ENCODE peak calls at places on chromosomes 13 and 19, in seven cellular contexts. One of them, this sample, is unnamed.

GRCh38 chr13:35566340-35566739 is 89.9 kb upstream of the MAB21L1 start:
- DNase-seq in endodermal cell: no peak
- DNase-seq in AG04450: no peak
- DNase-seq in HepG2: no peak
- DNase-seq in neural progenitor cell: no peak
- DNase-seq in A673: no peak
- DNase-seq in mucosa of descending colon: no peak
- DNase-seq in this sample: no peak

GRCh38 chr13:47719164-47719563 is 281.9 kb downstream of the SUCLA2 start:
- DNase-seq in endodermal cell: no peak
- DNase-seq in AG04450: no peak
- DNase-seq in HepG2: no peak
- DNase-seq in neural progenitor cell: no peak
- DNase-seq in A673: no peak
- DNase-seq in mucosa of descending colon: no peak
- DNase-seq in this sample: no peak

GRCh38 chr19:52635786-52636570 is 2.2 kb downstream of the ZNF83 start:
- DNase-seq in endodermal cell: no peak
- DNase-seq in AG04450: no peak
- DNase-seq in HepG2: no peak
- DNase-seq in neural progenitor cell: no peak
- DNase-seq in A673: no peak
- DNase-seq in mucosa of descending colon: no peak
- DNase-seq in this sample: no peak

GRCh38 chr13:43304945-43305344 is 281.6 kb downstream of the DNAJC15 start:
- DNase-seq in endodermal cell: peak; percentile 53
- DNase-seq in AG04450: no peak
- DNase-seq in HepG2: no peak
- DNase-seq in neural progenitor cell: no peak
- DNase-seq in A673: no peak
- DNase-seq in mucosa of descending colon: no peak
- DNase-seq in this sample: no peak

GRCh38 chr13:74251778-74252519 is 117.7 kb upstream of the KLF12 start:
- DNase-seq in endodermal cell: no peak
- DNase-seq in AG04450: no peak
- DNase-seq in HepG2: no peak
- DNase-seq in neural progenitor cell: no peak
- DNase-seq in A673: no peak
- DNase-seq in mucosa of descending colon: no peak
- DNase-seq in this sample: no peak

GRCh38 chr13:112635323-112635722 is 47.4 kb upstream of the TUBGCP3 start:
- DNase-seq in endodermal cell: peak; percentile 48
- DNase-seq in AG04450: no peak
- DNase-seq in HepG2: no peak
- DNase-seq in neural progenitor cell: no peak
- DNase-seq in A673: no peak
- DNase-seq in mucosa of descending colon: no peak
- DNase-seq in this sample: no peak

GRCh38 chr19:688992-689391 is 6.3 kb downstream of the PRSS57 start:
- DNase-seq in endodermal cell: no peak
- DNase-seq in AG04450: no peak
- DNase-seq in HepG2: no peak
- DNase-seq in neural progenitor cell: no peak
- DNase-seq in A673: no peak
- DNase-seq in mucosa of descending colon: no peak
- DNase-seq in this sample: no peak

GRCh38 chr19:49555600-49556411 is 24.6 kb downstream of the NOSIP start:
- DNase-seq in endodermal cell: peak; percentile 98
- DNase-seq in AG04450: no peak
- DNase-seq in HepG2: no peak
- DNase-seq in neural progenitor cell: peak; percentile 97
- DNase-seq in A673: peak; percentile 96
- DNase-seq in mucosa of descending colon: peak; percentile 91
- DNase-seq in this sample: peak; percentile 69

GRCh38 chr13:73608731-73609485 is 525.3 kb downstream of the KLF12 start:
- DNase-seq in endodermal cell: no peak
- DNase-seq in AG04450: no peak
- DNase-seq in HepG2: no peak
- DNase-seq in neural progenitor cell: no peak
- DNase-seq in A673: no peak
- DNase-seq in mucosa of descending colon: no peak
- DNase-seq in this sample: no peak

GRCh38 chr19:51246153-51246552 is 4.7 kb upstream of the SIGLECL1 start:
- DNase-seq in endodermal cell: no peak
- DNase-seq in AG04450: no peak
- DNase-seq in HepG2: peak; percentile 3
- DNase-seq in neural progenitor cell: no peak
- DNase-seq in A673: no peak
- DNase-seq in mucosa of descending colon: peak; percentile 16
- DNase-seq in this sample: no peak

GRCh38 chr19:1953037-1953436 is 12.1 kb downstream of the CSNK1G2 start:
- DNase-seq in endodermal cell: no peak
- DNase-seq in AG04450: no peak
- DNase-seq in HepG2: no peak
- DNase-seq in neural progenitor cell: no peak
- DNase-seq in A673: no peak
- DNase-seq in mucosa of descending colon: no peak
- DNase-seq in this sample: no peak

GRCh38 chr13:113448885-113449692 is 4.2 kb downstream of the ADPRHL1 start:
- DNase-seq in endodermal cell: peak; percentile 43
- DNase-seq in AG04450: no peak
- DNase-seq in HepG2: peak; percentile 91
- DNase-seq in neural progenitor cell: no peak
- DNase-seq in A673: peak; percentile 97
- DNase-seq in mucosa of descending colon: peak; percentile 82
- DNase-seq in this sample: peak; percentile 83

GRCh38 chr13:27264181-27264580 is 6.4 kb upstream of the RASL11A start:
- DNase-seq in endodermal cell: no peak
- DNase-seq in AG04450: peak; percentile 63
- DNase-seq in HepG2: no peak
- DNase-seq in neural progenitor cell: no peak
- DNase-seq in A673: no peak
- DNase-seq in mucosa of descending colon: no peak
- DNase-seq in this sample: no peak

GRCh38 chr13:85419611-85420010 is 379.6 kb downstream of the SLITRK6 start:
- DNase-seq in endodermal cell: no peak
- DNase-seq in AG04450: no peak
- DNase-seq in HepG2: no peak
- DNase-seq in neural progenitor cell: no peak
- DNase-seq in A673: no peak
- DNase-seq in mucosa of descending colon: no peak
- DNase-seq in this sample: peak; percentile 7

GRCh38 chr19:15116856-15117255 is 9.7 kb downstream of the SYDE1 start:
- DNase-seq in endodermal cell: no peak
- DNase-seq in AG04450: no peak
- DNase-seq in HepG2: no peak
- DNase-seq in neural progenitor cell: no peak
- DNase-seq in A673: no peak
- DNase-seq in mucosa of descending colon: no peak
- DNase-seq in this sample: no peak

GRCh38 chr19:39765091-39766076 is 13.3 kb upstream of the LEUTX start:
- DNase-seq in endodermal cell: peak; percentile 85
- DNase-seq in AG04450: no peak
- DNase-seq in HepG2: peak; percentile 48
- DNase-seq in neural progenitor cell: peak; percentile 83
- DNase-seq in A673: peak; percentile 68
- DNase-seq in mucosa of descending colon: peak; percentile 74
- DNase-seq in this sample: peak; percentile 24

GRCh38 chr13:107937841-107938240 is 277.5 kb downstream of the LIG4 start:
- DNase-seq in endodermal cell: no peak
- DNase-seq in AG04450: no peak
- DNase-seq in HepG2: no peak
- DNase-seq in neural progenitor cell: no peak
- DNase-seq in A673: no peak
- DNase-seq in mucosa of descending colon: no peak
- DNase-seq in this sample: no peak

GRCh38 chr13:64239372-64239771 is 2823.7 kb upstream of the PCDH20 start:
- DNase-seq in endodermal cell: no peak
- DNase-seq in AG04450: no peak
- DNase-seq in HepG2: no peak
- DNase-seq in neural progenitor cell: no peak
- DNase-seq in A673: peak; percentile 50
- DNase-seq in mucosa of descending colon: no peak
- DNase-seq in this sample: peak; percentile 3

GRCh38 chr19:11322269-11323024 is 17.0 kb downstream of the RAB3D start:
- DNase-seq in endodermal cell: no peak
- DNase-seq in AG04450: no peak
- DNase-seq in HepG2: no peak
- DNase-seq in neural progenitor cell: no peak
- DNase-seq in A673: no peak
- DNase-seq in mucosa of descending colon: no peak
- DNase-seq in this sample: no peak

GRCh38 chr13:37070145-37070695 is 10.7 kb upstream of the SUPT20H start:
- DNase-seq in endodermal cell: no peak
- DNase-seq in AG04450: no peak
- DNase-seq in HepG2: no peak
- DNase-seq in neural progenitor cell: no peak
- DNase-seq in A673: no peak
- DNase-seq in mucosa of descending colon: no peak
- DNase-seq in this sample: no peak

GRCh38 chr13:37070956-37071355 is 11.5 kb upstream of the SUPT20H start:
- DNase-seq in endodermal cell: no peak
- DNase-seq in AG04450: no peak
- DNase-seq in HepG2: no peak
- DNase-seq in neural progenitor cell: no peak
- DNase-seq in A673: no peak
- DNase-seq in mucosa of descending colon: no peak
- DNase-seq in this sample: no peak

GRCh38 chr13:37074703-37075102 is 15.2 kb upstream of the SUPT20H start:
- DNase-seq in endodermal cell: no peak
- DNase-seq in AG04450: no peak
- DNase-seq in HepG2: no peak
- DNase-seq in neural progenitor cell: peak; percentile 24
- DNase-seq in A673: peak; percentile 71
- DNase-seq in mucosa of descending colon: no peak
- DNase-seq in this sample: peak; percentile 14

GRCh38 chr13:37069597-37070103 is 10.2 kb upstream of the SUPT20H start:
- DNase-seq in endodermal cell: no peak
- DNase-seq in AG04450: no peak
- DNase-seq in HepG2: no peak
- DNase-seq in neural progenitor cell: no peak
- DNase-seq in A673: no peak
- DNase-seq in mucosa of descending colon: no peak
- DNase-seq in this sample: no peak

GRCh38 chr13:37072024-37072423 is 12.5 kb upstream of the SUPT20H start:
- DNase-seq in endodermal cell: no peak
- DNase-seq in AG04450: no peak
- DNase-seq in HepG2: no peak
- DNase-seq in neural progenitor cell: no peak
- DNase-seq in A673: no peak
- DNase-seq in mucosa of descending colon: no peak
- DNase-seq in this sample: no peak
- TF ChIP-seq CTCF in endodermal cell: no peak
- TF ChIP-seq CTCF in AG04450: no peak
- TF ChIP-seq CTCF in HepG2: no peak
- TF ChIP-seq CTCF in neural progenitor cell: no peak
- TF ChIP-seq CTCF in A673: no peak
- TF ChIP-seq CTCF in mucosa of descending colon: no peak
- TF ChIP-seq CTCF in this sample: no peak

GRCh38 chr13:23161176-23161825 is 19.5 kb upstream of the SGCG start:
- DNase-seq in endodermal cell: no peak
- DNase-seq in AG04450: no peak
- DNase-seq in HepG2: no peak
- DNase-seq in neural progenitor cell: no peak
- DNase-seq in A673: peak; percentile 8
- DNase-seq in mucosa of descending colon: no peak
- DNase-seq in this sample: no peak

GRCh38 chr13:23159587-23160240 is 21.1 kb upstream of the SGCG start:
- DNase-seq in endodermal cell: peak; percentile 76
- DNase-seq in AG04450: no peak
- DNase-seq in HepG2: no peak
- DNase-seq in neural progenitor cell: peak; percentile 57
- DNase-seq in A673: peak; percentile 12
- DNase-seq in mucosa of descending colon: no peak
- DNase-seq in this sample: no peak

GRCh38 chr13:23160241-23161175 is 20.3 kb upstream of the SGCG start:
- DNase-seq in endodermal cell: peak; percentile 72
- DNase-seq in AG04450: no peak
- DNase-seq in HepG2: no peak
- DNase-seq in neural progenitor cell: peak; percentile 53
- DNase-seq in A673: peak; percentile 30
- DNase-seq in mucosa of descending colon: no peak
- DNase-seq in this sample: no peak

GRCh38 chr13:23159205-23159586 is 21.6 kb upstream of the SGCG start:
- DNase-seq in endodermal cell: peak; percentile 91
- DNase-seq in AG04450: no peak
- DNase-seq in HepG2: peak; percentile 15
- DNase-seq in neural progenitor cell: peak; percentile 82
- DNase-seq in A673: peak; percentile 68
- DNase-seq in mucosa of descending colon: peak; percentile 26
- DNase-seq in this sample: no peak
- TF ChIP-seq CTCF in endodermal cell: peak; percentile 91
- TF ChIP-seq CTCF in AG04450: peak; percentile 74
- TF ChIP-seq CTCF in HepG2: peak; percentile 48
- TF ChIP-seq CTCF in neural progenitor cell: peak; percentile 91
- TF ChIP-seq CTCF in A673: peak; percentile 87
- TF ChIP-seq CTCF in mucosa of descending colon: no peak
- TF ChIP-seq CTCF in this sample: peak; percentile 21

DNA sequence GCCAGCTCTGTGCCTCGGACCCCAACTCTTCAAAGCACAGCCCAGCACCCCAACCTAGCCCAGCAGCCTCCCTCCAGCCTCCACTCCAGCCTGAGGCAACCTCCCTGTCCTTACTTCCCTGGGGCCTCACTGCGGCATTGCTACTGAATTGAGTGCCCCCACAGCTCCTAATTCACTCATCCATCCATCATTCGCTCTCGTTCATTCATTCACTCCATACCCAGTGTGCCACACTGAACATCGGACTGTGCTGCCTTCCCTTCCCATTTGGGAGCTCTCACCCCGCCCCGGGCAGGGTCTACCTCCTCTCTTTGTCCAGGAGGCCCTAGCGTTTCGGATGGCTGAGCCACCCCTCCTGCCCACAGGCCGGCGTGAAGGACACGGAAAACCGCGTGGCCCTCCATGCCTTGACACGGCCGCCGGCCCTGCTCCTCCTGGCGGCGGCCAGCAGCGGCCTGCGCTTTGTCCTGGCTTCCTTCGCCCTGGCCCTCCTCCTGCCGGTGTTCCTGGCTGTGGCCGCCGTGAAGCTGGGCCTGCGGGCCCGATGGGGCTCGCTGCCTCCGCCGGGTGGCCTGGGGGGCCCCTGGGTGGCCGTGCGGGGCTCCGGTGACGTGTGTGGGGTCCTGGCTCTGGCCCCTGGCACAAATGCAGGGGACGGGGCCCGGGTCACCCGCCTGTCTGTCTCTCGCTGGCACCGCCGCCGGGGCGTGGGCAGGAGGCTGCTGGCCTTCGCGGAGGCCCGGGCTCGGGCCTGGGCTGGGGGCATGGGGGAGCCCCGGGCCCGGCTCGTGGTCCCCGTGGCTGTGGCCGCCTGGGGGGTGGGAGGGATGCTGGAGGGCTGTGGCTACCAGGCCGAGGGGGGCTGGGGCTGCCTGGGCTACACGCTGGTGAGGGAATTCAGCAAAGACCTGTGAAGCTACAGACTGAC is 1.3 kb downstream of the NAT14 start:
- DNase-seq in endodermal cell: peak; percentile 74
- DNase-seq in AG04450: no peak
- DNase-seq in HepG2: no peak
- DNase-seq in neural progenitor cell: no peak
- DNase-seq in A673: no peak
- DNase-seq in mucosa of descending colon: no peak
- DNase-seq in this sample: no peak
- TF ChIP-seq CTCF in endodermal cell: peak; percentile 22
- TF ChIP-seq CTCF in AG04450: peak; percentile 19
- TF ChIP-seq CTCF in HepG2: no peak
- TF ChIP-seq CTCF in neural progenitor cell: no peak
- TF ChIP-seq CTCF in A673: no peak
- TF ChIP-seq CTCF in mucosa of descending colon: no peak
- TF ChIP-seq CTCF in this sample: no peak

GRCh38 chr19:9818734-9819589 is at the start of gene FBXL12:
- DNase-seq in endodermal cell: peak; percentile 100
- DNase-seq in AG04450: peak; percentile 99
- DNase-seq in HepG2: peak; percentile 97
- DNase-seq in neural progenitor cell: peak; percentile 100
- DNase-seq in A673: peak; percentile 99
- DNase-seq in mucosa of descending colon: peak; percentile 100
- DNase-seq in this sample: peak; percentile 96
- TF ChIP-seq CTCF in endodermal cell: no peak
- TF ChIP-seq CTCF in AG04450: no peak
- TF ChIP-seq CTCF in HepG2: no peak
- TF ChIP-seq CTCF in neural progenitor cell: no peak
- TF ChIP-seq CTCF in A673: no peak
- TF ChIP-seq CTCF in mucosa of descending colon: no peak
- TF ChIP-seq CTCF in this sample: no peak

This sample was measured in RWPE1.